ENCODE peak calls at places on chromosomes 6 and 20, in seven cellular contexts. One of them, this sample, is unnamed.
A peak's percentile ranks its signal among the peaks of the same experiment; 100 is the strongest.

GRCh38 chr6:144347447-144347758 is 62.3 kb downstream of the UTRN start:
- DNase-seq in BJ: no peak
- DNase-seq in germinal center: no peak
- DNase-seq in NCI-H226: no peak
- DNase-seq in NCI-H1105 treated with DMSO at 0.1 percent for 48 hours: no peak
- DNase-seq in Caco-2: no peak
- DNase-seq in SK-MEL-5: no peak
- DNase-seq in this sample: no peak

GRCh38 chr6:80728830-80729229 is 622.4 kb downstream of the BCKDHB start:
- DNase-seq in BJ: no peak
- DNase-seq in germinal center: no peak
- DNase-seq in NCI-H226: no peak
- DNase-seq in NCI-H1105 treated with DMSO at 0.1 percent for 48 hours: no peak
- DNase-seq in Caco-2: no peak
- DNase-seq in SK-MEL-5: no peak
- DNase-seq in this sample: no peak

GRCh38 chr6:151081658-151082057 is 158.1 kb upstream of the AKAP12 start:
- DNase-seq in BJ: no peak
- DNase-seq in germinal center: no peak
- DNase-seq in NCI-H226: peak; percentile 39
- DNase-seq in NCI-H1105 treated with DMSO at 0.1 percent for 48 hours: no peak
- DNase-seq in Caco-2: no peak
- DNase-seq in SK-MEL-5: no peak
- DNase-seq in this sample: no peak

GRCh38 chr6:5950448-5950847 is 56.3 kb downstream of the NRN1 start:
- DNase-seq in BJ: no peak
- DNase-seq in germinal center: peak; percentile 47
- DNase-seq in NCI-H226: no peak
- DNase-seq in NCI-H1105 treated with DMSO at 0.1 percent for 48 hours: no peak
- DNase-seq in Caco-2: peak; percentile 23
- DNase-seq in SK-MEL-5: peak; percentile 78
- DNase-seq in this sample: peak; percentile 34

GRCh38 chr6:2061880-2062279 is 183.5 kb downstream of the GMDS start:
- DNase-seq in BJ: no peak
- DNase-seq in germinal center: no peak
- DNase-seq in NCI-H226: no peak
- DNase-seq in NCI-H1105 treated with DMSO at 0.1 percent for 48 hours: no peak
- DNase-seq in Caco-2: no peak
- DNase-seq in SK-MEL-5: no peak
- DNase-seq in this sample: peak; percentile 4

GRCh38 chr20:33079267-33079666 is at the start of gene BPIFB4:
- DNase-seq in BJ: no peak
- DNase-seq in germinal center: no peak
- DNase-seq in NCI-H226: no peak
- DNase-seq in NCI-H1105 treated with DMSO at 0.1 percent for 48 hours: no peak
- DNase-seq in Caco-2: no peak
- DNase-seq in SK-MEL-5: no peak
- DNase-seq in this sample: no peak

GRCh38 chr20:49612127-49612738 is 44.3 kb upstream of the PTGIS start:
- DNase-seq in BJ: no peak
- DNase-seq in germinal center: no peak
- DNase-seq in NCI-H226: no peak
- DNase-seq in NCI-H1105 treated with DMSO at 0.1 percent for 48 hours: no peak
- DNase-seq in Caco-2: no peak
- DNase-seq in SK-MEL-5: peak; percentile 91
- DNase-seq in this sample: no peak

GRCh38 chr6:30213999-30214982 is 1.1 kb upstream of the TRIM26 start:
- DNase-seq in BJ: no peak
- DNase-seq in germinal center: peak; percentile 77
- DNase-seq in NCI-H226: peak; percentile 78
- DNase-seq in NCI-H1105 treated with DMSO at 0.1 percent for 48 hours: peak; percentile 63
- DNase-seq in Caco-2: peak; percentile 77
- DNase-seq in SK-MEL-5: peak; percentile 68
- DNase-seq in this sample: peak; percentile 75

GRCh38 chr6:104548297-104548696 is 311.4 kb downstream of the HACE1 start:
- DNase-seq in BJ: no peak
- DNase-seq in germinal center: no peak
- DNase-seq in NCI-H226: no peak
- DNase-seq in NCI-H1105 treated with DMSO at 0.1 percent for 48 hours: no peak
- DNase-seq in Caco-2: no peak
- DNase-seq in SK-MEL-5: no peak
- DNase-seq in this sample: no peak

GRCh38 chr20:19024296-19025035 is 188.0 kb upstream of the SLC24A3 start:
- DNase-seq in BJ: no peak
- DNase-seq in germinal center: no peak
- DNase-seq in NCI-H226: no peak
- DNase-seq in NCI-H1105 treated with DMSO at 0.1 percent for 48 hours: no peak
- DNase-seq in Caco-2: no peak
- DNase-seq in SK-MEL-5: no peak
- DNase-seq in this sample: no peak

GRCh38 chr6:10837009-10837691 is 1.2 kb downstream of the MAK start:
- DNase-seq in BJ: no peak
- DNase-seq in germinal center: peak; percentile 12
- DNase-seq in NCI-H226: no peak
- DNase-seq in NCI-H1105 treated with DMSO at 0.1 percent for 48 hours: peak; percentile 32
- DNase-seq in Caco-2: peak; percentile 37
- DNase-seq in SK-MEL-5: peak; percentile 43
- DNase-seq in this sample: peak; percentile 46

GRCh38 chr20:61166324-61166723 is 85.7 kb upstream of the CDH4 start:
- DNase-seq in BJ: no peak
- DNase-seq in germinal center: no peak
- DNase-seq in NCI-H226: peak; percentile 23
- DNase-seq in NCI-H1105 treated with DMSO at 0.1 percent for 48 hours: no peak
- DNase-seq in Caco-2: no peak
- DNase-seq in SK-MEL-5: no peak
- DNase-seq in this sample: peak; percentile 42

GRCh38 chr6:127266178-127266891 is at the start of gene RNF146:
- DNase-seq in BJ: peak; percentile 44
- DNase-seq in germinal center: peak; percentile 85
- DNase-seq in NCI-H226: peak; percentile 76
- DNase-seq in NCI-H1105 treated with DMSO at 0.1 percent for 48 hours: peak; percentile 96
- DNase-seq in Caco-2: peak; percentile 84
- DNase-seq in SK-MEL-5: peak; percentile 85
- DNase-seq in this sample: peak; percentile 81

GRCh38 chr6:14037402-14038277 is 79.9 kb upstream of the CD83 start:
- DNase-seq in BJ: peak; percentile 35
- DNase-seq in germinal center: no peak
- DNase-seq in NCI-H226: no peak
- DNase-seq in NCI-H1105 treated with DMSO at 0.1 percent for 48 hours: no peak
- DNase-seq in Caco-2: no peak
- DNase-seq in SK-MEL-5: no peak
- DNase-seq in this sample: no peak

GRCh38 chr6:20577280-20577679 is 43.0 kb downstream of the CDKAL1 start:
- DNase-seq in BJ: no peak
- DNase-seq in germinal center: no peak
- DNase-seq in NCI-H226: no peak
- DNase-seq in NCI-H1105 treated with DMSO at 0.1 percent for 48 hours: peak; percentile 39
- DNase-seq in Caco-2: no peak
- DNase-seq in SK-MEL-5: no peak
- DNase-seq in this sample: no peak

GRCh38 chr6:13846841-13847240 is 32.5 kb upstream of the MCUR1 start:
- DNase-seq in BJ: no peak
- DNase-seq in germinal center: no peak
- DNase-seq in NCI-H226: no peak
- DNase-seq in NCI-H1105 treated with DMSO at 0.1 percent for 48 hours: no peak
- DNase-seq in Caco-2: peak; percentile 26
- DNase-seq in SK-MEL-5: no peak
- DNase-seq in this sample: no peak

GRCh38 chr20:33687370-33687915 is 1.3 kb upstream of the E2F1 start:
- DNase-seq in BJ: no peak
- DNase-seq in germinal center: no peak
- DNase-seq in NCI-H226: peak; percentile 88
- DNase-seq in NCI-H1105 treated with DMSO at 0.1 percent for 48 hours: no peak
- DNase-seq in Caco-2: no peak
- DNase-seq in SK-MEL-5: no peak
- DNase-seq in this sample: no peak

GRCh38 chr6:152954443-152954842 is 28.4 kb downstream of the FBXO5 start:
- DNase-seq in BJ: no peak
- DNase-seq in germinal center: no peak
- DNase-seq in NCI-H226: no peak
- DNase-seq in NCI-H1105 treated with DMSO at 0.1 percent for 48 hours: peak; percentile 22
- DNase-seq in Caco-2: no peak
- DNase-seq in SK-MEL-5: peak; percentile 20
- DNase-seq in this sample: no peak

GRCh38 chr6:109344226-109344625 is 38.0 kb downstream of the CD164 start:
- DNase-seq in BJ: no peak
- DNase-seq in germinal center: no peak
- DNase-seq in NCI-H226: no peak
- DNase-seq in NCI-H1105 treated with DMSO at 0.1 percent for 48 hours: no peak
- DNase-seq in Caco-2: peak; percentile 45
- DNase-seq in SK-MEL-5: no peak
- DNase-seq in this sample: no peak

GRCh38 chr6:160355001-160355400 is 6.8 kb downstream of the SLC22A3 start:
- DNase-seq in BJ: no peak
- DNase-seq in germinal center: no peak
- DNase-seq in NCI-H226: peak; percentile 75
- DNase-seq in NCI-H1105 treated with DMSO at 0.1 percent for 48 hours: no peak
- DNase-seq in Caco-2: no peak
- DNase-seq in SK-MEL-5: no peak
- DNase-seq in this sample: no peak

GRCh38 chr6:46734867-46735719 is at the start of gene PLA2G7:
- DNase-seq in BJ: no peak
- DNase-seq in germinal center: peak; percentile 24
- DNase-seq in NCI-H226: no peak
- DNase-seq in NCI-H1105 treated with DMSO at 0.1 percent for 48 hours: peak; percentile 49
- DNase-seq in Caco-2: peak; percentile 24
- DNase-seq in SK-MEL-5: peak; percentile 12
- DNase-seq in this sample: no peak

GRCh38 chr6:44738652-44739141 is 351.2 kb downstream of the CDC5L start:
- DNase-seq in BJ: no peak
- DNase-seq in germinal center: no peak
- DNase-seq in NCI-H226: peak; percentile 94
- DNase-seq in NCI-H1105 treated with DMSO at 0.1 percent for 48 hours: no peak
- DNase-seq in Caco-2: no peak
- DNase-seq in SK-MEL-5: no peak
- DNase-seq in this sample: no peak

GRCh38 chr6:33160728-33161323 is 31.4 kb downstream of the COL11A2 start:
- DNase-seq in BJ: peak; percentile 73
- DNase-seq in germinal center: no peak
- DNase-seq in NCI-H226: peak; percentile 95
- DNase-seq in NCI-H1105 treated with DMSO at 0.1 percent for 48 hours: no peak
- DNase-seq in Caco-2: no peak
- DNase-seq in SK-MEL-5: peak; percentile 97
- DNase-seq in this sample: peak; percentile 85

GRCh38 chr6:16769986-16770376 is 8.7 kb upstream of the ATXN1 start:
- DNase-seq in BJ: peak; percentile 65
- DNase-seq in germinal center: no peak
- DNase-seq in NCI-H226: peak; percentile 84
- DNase-seq in NCI-H1105 treated with DMSO at 0.1 percent for 48 hours: no peak
- DNase-seq in Caco-2: no peak
- DNase-seq in SK-MEL-5: no peak
- DNase-seq in this sample: no peak

GRCh38 chr6:103893082-103893481 is 966.6 kb downstream of the HACE1 start:
- DNase-seq in BJ: no peak
- DNase-seq in germinal center: no peak
- DNase-seq in NCI-H226: peak; percentile 70
- DNase-seq in NCI-H1105 treated with DMSO at 0.1 percent for 48 hours: no peak
- DNase-seq in Caco-2: no peak
- DNase-seq in SK-MEL-5: no peak
- DNase-seq in this sample: no peak

GRCh38 chr6:132499757-132500156 is 13.2 kb downstream of the STX7 start:
- DNase-seq in BJ: no peak
- DNase-seq in germinal center: no peak
- DNase-seq in NCI-H226: no peak
- DNase-seq in NCI-H1105 treated with DMSO at 0.1 percent for 48 hours: no peak
- DNase-seq in Caco-2: no peak
- DNase-seq in SK-MEL-5: no peak
- DNase-seq in this sample: no peak

GRCh38 chr6:47434372-47435253 is 43.0 kb upstream of the CD2AP start:
- DNase-seq in BJ: no peak
- DNase-seq in germinal center: no peak
- DNase-seq in NCI-H226: no peak
- DNase-seq in NCI-H1105 treated with DMSO at 0.1 percent for 48 hours: peak; percentile 13
- DNase-seq in Caco-2: peak; percentile 18
- DNase-seq in SK-MEL-5: no peak
- DNase-seq in this sample: no peak

GRCh38 chr6:58073263-58073662 is 755.8 kb downstream of the PRIM2 start:
- DNase-seq in BJ: no peak
- DNase-seq in germinal center: no peak
- DNase-seq in NCI-H226: no peak
- DNase-seq in NCI-H1105 treated with DMSO at 0.1 percent for 48 hours: no peak
- DNase-seq in Caco-2: no peak
- DNase-seq in SK-MEL-5: no peak
- DNase-seq in this sample: no peak

GRCh38 chr20:5864428-5864827 is 85.9 kb downstream of the TRMT6 start:
- DNase-seq in BJ: no peak
- DNase-seq in germinal center: no peak
- DNase-seq in NCI-H226: no peak
- DNase-seq in NCI-H1105 treated with DMSO at 0.1 percent for 48 hours: no peak
- DNase-seq in Caco-2: no peak
- DNase-seq in SK-MEL-5: no peak
- DNase-seq in this sample: no peak

GRCh38 chr20:20454367-20454766 is 86.5 kb downstream of the INSM1 start:
- DNase-seq in BJ: no peak
- DNase-seq in germinal center: no peak
- DNase-seq in NCI-H226: no peak
- DNase-seq in NCI-H1105 treated with DMSO at 0.1 percent for 48 hours: no peak
- DNase-seq in Caco-2: no peak
- DNase-seq in SK-MEL-5: no peak
- DNase-seq in this sample: no peak

GRCh38 chr20:54197621-54198604 is 10.0 kb upstream of the PFDN4 start:
- DNase-seq in BJ: no peak
- DNase-seq in germinal center: no peak
- DNase-seq in NCI-H226: peak; percentile 59
- DNase-seq in NCI-H1105 treated with DMSO at 0.1 percent for 48 hours: peak; percentile 22
- DNase-seq in Caco-2: peak; percentile 59
- DNase-seq in SK-MEL-5: peak; percentile 76
- DNase-seq in this sample: peak; percentile 45

GRCh38 chr6:131754088-131754487 is 43.3 kb upstream of the CTAGE9 start:
- DNase-seq in BJ: no peak
- DNase-seq in germinal center: no peak
- DNase-seq in NCI-H226: no peak
- DNase-seq in NCI-H1105 treated with DMSO at 0.1 percent for 48 hours: no peak
- DNase-seq in Caco-2: no peak
- DNase-seq in SK-MEL-5: no peak
- DNase-seq in this sample: no peak

GRCh38 chr6:36358235-36358915 is 21.7 kb upstream of the BNIP5 start:
- DNase-seq in BJ: no peak
- DNase-seq in germinal center: peak; percentile 47
- DNase-seq in NCI-H226: no peak
- DNase-seq in NCI-H1105 treated with DMSO at 0.1 percent for 48 hours: no peak
- DNase-seq in Caco-2: no peak
- DNase-seq in SK-MEL-5: peak; percentile 64
- DNase-seq in this sample: no peak

GRCh38 chr20:49685809-49686208 is 27.9 kb downstream of the B4GALT5 start:
- DNase-seq in BJ: no peak
- DNase-seq in germinal center: no peak
- DNase-seq in NCI-H226: peak; percentile 47
- DNase-seq in NCI-H1105 treated with DMSO at 0.1 percent for 48 hours: no peak
- DNase-seq in Caco-2: no peak
- DNase-seq in SK-MEL-5: no peak
- DNase-seq in this sample: peak; percentile 44